ENCODE peak calls at places on chromosomes 7 and 10, in seven cellular contexts. One of them, this sample, is unnamed.

GRCh38 chr7:117588352-117588794 is 108.5 kb downstream of the CFTR start:
- DNase-seq in psoas muscle: no peak
- DNase-seq in EL: no peak
- DNase-seq in NCI-H2081: peak; percentile 34
- DNase-seq in body of pancreas: no peak
- DNase-seq in occipital lobe: no peak
- DNase-seq in activated naive CD4-positive, alpha-beta T cell treated with anti-CD3 and anti-CD28 coated beads for 36 hours: no peak
- DNase-seq in this sample: no peak

GRCh38 chr7:11743016-11743415 is 89.0 kb downstream of the THSD7A start:
- DNase-seq in psoas muscle: no peak
- DNase-seq in EL: no peak
- DNase-seq in NCI-H2081: no peak
- DNase-seq in body of pancreas: no peak
- DNase-seq in occipital lobe: no peak
- DNase-seq in activated naive CD4-positive, alpha-beta T cell treated with anti-CD3 and anti-CD28 coated beads for 36 hours: no peak
- DNase-seq in this sample: no peak

GRCh38 chr10:79305988-79306387 is 41.3 kb upstream of the PPIF start:
- DNase-seq in psoas muscle: no peak
- DNase-seq in EL: no peak
- DNase-seq in NCI-H2081: no peak
- DNase-seq in body of pancreas: no peak
- DNase-seq in occipital lobe: no peak
- DNase-seq in activated naive CD4-positive, alpha-beta T cell treated with anti-CD3 and anti-CD28 coated beads for 36 hours: no peak
- DNase-seq in this sample: no peak

GRCh38 chr10:91708174-91708861 is 75.4 kb upstream of the PPP1R3C start:
- DNase-seq in psoas muscle: no peak
- DNase-seq in EL: no peak
- DNase-seq in NCI-H2081: no peak
- DNase-seq in body of pancreas: no peak
- DNase-seq in occipital lobe: no peak
- DNase-seq in activated naive CD4-positive, alpha-beta T cell treated with anti-CD3 and anti-CD28 coated beads for 36 hours: no peak
- DNase-seq in this sample: no peak

GRCh38 chr7:152093717-152094116 is 68.2 kb downstream of the GALNT11 start:
- DNase-seq in psoas muscle: no peak
- DNase-seq in EL: no peak
- DNase-seq in NCI-H2081: no peak
- DNase-seq in body of pancreas: no peak
- DNase-seq in occipital lobe: no peak
- DNase-seq in activated naive CD4-positive, alpha-beta T cell treated with anti-CD3 and anti-CD28 coated beads for 36 hours: no peak
- DNase-seq in this sample: no peak

GRCh38 chr10:118584181-118584954 is 11.1 kb downstream of the PRLHR start:
- DNase-seq in psoas muscle: no peak
- DNase-seq in EL: peak; percentile 82
- DNase-seq in NCI-H2081: no peak
- DNase-seq in body of pancreas: peak; percentile 66
- DNase-seq in occipital lobe: peak; percentile 30
- DNase-seq in activated naive CD4-positive, alpha-beta T cell treated with anti-CD3 and anti-CD28 coated beads for 36 hours: no peak
- DNase-seq in this sample: no peak

GRCh38 chr7:31875424-31875823 is 188.4 kb downstream of the PPP1R17 start:
- DNase-seq in psoas muscle: no peak
- DNase-seq in EL: peak; percentile 74
- DNase-seq in NCI-H2081: no peak
- DNase-seq in body of pancreas: no peak
- DNase-seq in occipital lobe: no peak
- DNase-seq in activated naive CD4-positive, alpha-beta T cell treated with anti-CD3 and anti-CD28 coated beads for 36 hours: no peak
- DNase-seq in this sample: no peak

GRCh38 chr10:15853800-15854199 is 6.5 kb downstream of the MINDY3 start:
- DNase-seq in psoas muscle: no peak
- DNase-seq in EL: no peak
- DNase-seq in NCI-H2081: no peak
- DNase-seq in body of pancreas: no peak
- DNase-seq in occipital lobe: no peak
- DNase-seq in activated naive CD4-positive, alpha-beta T cell treated with anti-CD3 and anti-CD28 coated beads for 36 hours: no peak
- DNase-seq in this sample: no peak

GRCh38 chr7:105808703-105809590 is 67.5 kb downstream of the ATXN7L1 start:
- DNase-seq in psoas muscle: no peak
- DNase-seq in EL: peak; percentile 65
- DNase-seq in NCI-H2081: no peak
- DNase-seq in body of pancreas: no peak
- DNase-seq in occipital lobe: no peak
- DNase-seq in activated naive CD4-positive, alpha-beta T cell treated with anti-CD3 and anti-CD28 coated beads for 36 hours: peak; percentile 96
- DNase-seq in this sample: peak; percentile 94

GRCh38 chr7:23955145-23955544 is 245.1 kb downstream of the STK31 start:
- DNase-seq in psoas muscle: no peak
- DNase-seq in EL: peak; percentile 61
- DNase-seq in NCI-H2081: no peak
- DNase-seq in body of pancreas: no peak
- DNase-seq in occipital lobe: no peak
- DNase-seq in activated naive CD4-positive, alpha-beta T cell treated with anti-CD3 and anti-CD28 coated beads for 36 hours: no peak
- DNase-seq in this sample: no peak

GRCh38 chr10:79477456-79477855 is 32.0 kb upstream of the ZCCHC24 start:
- DNase-seq in psoas muscle: no peak
- DNase-seq in EL: no peak
- DNase-seq in NCI-H2081: no peak
- DNase-seq in body of pancreas: no peak
- DNase-seq in occipital lobe: no peak
- DNase-seq in activated naive CD4-positive, alpha-beta T cell treated with anti-CD3 and anti-CD28 coated beads for 36 hours: no peak
- DNase-seq in this sample: no peak

GRCh38 chr10:43112608-43112961 is 25.7 kb upstream of the CSGALNACT2 start:
- DNase-seq in psoas muscle: no peak
- DNase-seq in EL: no peak
- DNase-seq in NCI-H2081: no peak
- DNase-seq in body of pancreas: no peak
- DNase-seq in occipital lobe: no peak
- DNase-seq in activated naive CD4-positive, alpha-beta T cell treated with anti-CD3 and anti-CD28 coated beads for 36 hours: no peak
- DNase-seq in this sample: no peak